ENCODE peak calls at places on chromosomes 13 and 19, in six cellular contexts. B is activated T-cell treated with anti-CD3 and anti-CD28 coated beads for 1 hour; X is activated CD8-positive, alpha-beta memory T cell treated with anti-CD3 and anti-CD28 coated beads, Interleukin-2, amount 50 U/mL, for 48 hours; R is HFFc6; E is WERI-Rb-1; H is nucleus accumbens. L is an unnamed sample.

GRCh38 chr13:79043208-79043607 is 362.8 kb downstream of the RBM26 start:
- DNase-seq in H (no peak), B (no peak), R (no peak), X (no peak), E (no peak), L (no peak)

GRCh38 chr19:1270854-1271527 is 1.9 kb downstream of the CIRBP start:
- DNase-seq in X (no peak), E (no peak), H (no peak), R (no peak), B (no peak), L (no peak)

GRCh38 chr13:112483299-112483698 is 104.7 kb downstream of the TUBGCP3 start:
- DNase-seq in B (no peak), R (no peak), E (no peak), H (no peak), X (no peak), L (no peak)

GRCh38 chr19:53183146-53183545 is 10.0 kb downstream of the ZNF665 start:
- DNase-seq in E (no peak), R (no peak), X (no peak), H (no peak), B (no peak), L (no peak)

GRCh38 chr13:67520886-67521285 is 290.8 kb upstream of the PCDH9 start:
- DNase-seq in H (no peak), R (no peak), X (no peak), B (no peak), E (no peak), L (no peak)

GRCh38 chr19:934865-935422 is 9.1 kb downstream of the ARID3A start:
- DNase-seq in X (no peak), E (no peak), R (no peak), B (no peak), H (peak; percentile 54), L (peak; percentile 56)

GRCh38 chr13:38535271-38535670 is 151.6 kb upstream of the FREM2 start:
- DNase-seq in B (no peak), H (no peak), R (no peak), X (no peak), E (no peak), L (no peak)

GRCh38 chr13:73954808-73955207 is 179.4 kb downstream of the KLF12 start:
- DNase-seq in B (no peak), E (no peak), H (no peak), R (no peak), X (no peak), L (no peak)

GRCh38 chr13:110913911-110914292 is 967 bp downstream of the ANKRD10 start:
- DNase-seq in B (no peak), E (no peak), X (no peak), H (no peak), R (no peak), L (peak; percentile 30)

GRCh38 chr13:44431150-44431549 is 57.5 kb downstream of the SERP2 start:
- DNase-seq in R (no peak), H (no peak), X (no peak), B (no peak), E (no peak), L (no peak)